ENCODE peak calls at places on chromosomes 16 and 17, in six cellular contexts. B is K562, F is GM12878, E is A549, Z is HepG2, U is endothelial cell of umbilical vein. A is an unnamed sample.

GRCh38 chr17:2421315-2422147 is 20.7 kb upstream of the MNT start:
- DNase-seq in B (no peak), E (no peak), Z (no peak), U (no peak), F (no peak), A (no peak)

GRCh38 chr16:9235837-9236236 is 144.4 kb downstream of the HAPSTR1 start:
- DNase-seq in Z (no peak), B (no peak), U (no peak), F (no peak), E (no peak), A (no peak)

GRCh38 chr16:50528820-50529219 is 19.4 kb upstream of the NKD1 start:
- DNase-seq in E (no peak), F (no peak), B (no peak), Z (no peak), U (no peak), A (no peak)

GRCh38 chr17:14038206-14038605 is 31.1 kb upstream of the COX10 start:
- DNase-seq in B (peak; percentile 12), U (no peak), F (no peak), E (no peak), Z (no peak), A (no peak)

GRCh38 chr17:67016039-67016762 is 28.2 kb upstream of the CACNG1 start:
- DNase-seq in F (no peak), U (no peak), B (peak; percentile 34), Z (peak; percentile 14), E (no peak), A (no peak)

GRCh38 chr17:71975331-71975801 is 145.5 kb upstream of the SOX9 start:
- DNase-seq in U (no peak), F (no peak), B (no peak), E (no peak), Z (no peak), A (no peak)

GRCh38 chr17:73657473-73658116 is 13.3 kb upstream of the SDK2 start:
- DNase-seq in B (peak; percentile 59), E (peak; percentile 70), Z (peak; percentile 53), F (no peak), U (no peak), A (peak; percentile 40)

GRCh38 chr16:77660311-77660710 is 62.0 kb upstream of the NUDT7 start:
- DNase-seq in Z (peak; percentile 35), E (peak; percentile 33), F (no peak), U (peak; percentile 81), B (peak; percentile 18), A (peak; percentile 24)

GRCh38 chr17:77516902-77517301 is 376.1 kb downstream of the SEC14L1 start:
- DNase-seq in B (no peak), F (no peak), U (no peak), Z (no peak), E (no peak), A (peak; percentile 22)

GRCh38 chr17:73430165-73430680 is 118.4 kb upstream of the CDC42EP4 start:
- DNase-seq in F (no peak), E (no peak), B (no peak), Z (no peak), U (no peak), A (peak; percentile 32)

GRCh38 chr17:72648702-72649101 is 443.8 kb downstream of the SLC39A11 start:
- DNase-seq in F (no peak), E (no peak), Z (no peak), U (no peak), B (no peak), A (no peak)

GRCh38 chr17:48093341-48094045 is 7.8 kb downstream of the CBX1 start:
- DNase-seq in Z (no peak), E (no peak), F (no peak), U (peak; percentile 28), B (no peak), A (no peak)

GRCh38 chr17:1495265-1495664 is 2.8 kb upstream of the MYO1C start:
- DNase-seq in B (no peak), Z (no peak), F (no peak), E (no peak), U (no peak), A (no peak)

GRCh38 chr17:36920032-36921000 is 17.0 kb upstream of the LHX1 start:
- DNase-seq in F (no peak), B (peak; percentile 79), U (no peak), E (peak; percentile 89), Z (no peak), A (no peak)

GRCh38 chr17:40550608-40551007 is 14.7 kb downstream of the CCR7 start:
- DNase-seq in E (no peak), B (no peak), Z (no peak), F (no peak), U (no peak), A (peak; percentile 56)

GRCh38 chr16:74019608-74020007 is 277.0 kb upstream of the PSMD7 start:
- DNase-seq in E (no peak), B (no peak), Z (no peak), F (no peak), U (no peak), A (no peak)

GRCh38 chr17:64385187-64386083 is 5.2 kb downstream of the PECAM1 start:
- DNase-seq in E (peak; percentile 53), Z (peak; percentile 96), U (peak; percentile 96), B (peak; percentile 85), F (peak; percentile 66), A (peak; percentile 93)

GRCh38 chr17:36055921-36056320 is 8.2 kb upstream of the CCL18 start:
- DNase-seq in B (no peak), F (no peak), E (no peak), Z (no peak), U (no peak), A (no peak)

GRCh38 chr16:81629032-81629802 is 149.9 kb upstream of the PLCG2 start:
- DNase-seq in B (no peak), F (no peak), E (no peak), U (no peak), Z (no peak), A (peak; percentile 55)

GRCh38 chr16:67862623-67863583 is 9.9 kb upstream of the EDC4 start:
- DNase-seq in B (no peak), E (no peak), F (no peak), U (no peak), Z (no peak), A (no peak)

GRCh38 chr16:68778551-68779231 is 41.6 kb downstream of the CDH1 start:
- DNase-seq in U (no peak), B (peak; percentile 32), E (no peak), Z (no peak), F (no peak), A (no peak)

GRCh38 chr16:3004781-3005284 is 7.9 kb upstream of the CLDN9 start:
- DNase-seq in U (no peak), F (no peak), E (peak; percentile 36), B (peak; percentile 85), Z (peak; percentile 65), A (peak; percentile 57)

GRCh38 chr16:3004319-3004718 is 8.4 kb upstream of the CLDN9 start:
- DNase-seq in Z (no peak), F (no peak), B (peak; percentile 35), U (no peak), E (no peak), A (peak; percentile 56)

GRCh38 chr16:3000540-3000939 is 12.2 kb upstream of the CLDN9 start:
- DNase-seq in E (no peak), B (no peak), U (no peak), Z (no peak), F (no peak), A (no peak)

GRCh38 chr16:3001316-3001715 is 11.4 kb upstream of the CLDN9 start:
- DNase-seq in U (no peak), Z (no peak), B (no peak), E (no peak), F (no peak), A (no peak)

GRCh38 chr16:3003582-3004270 is 9.0 kb upstream of the CLDN9 start:
- DNase-seq in U (peak; percentile 99), E (peak; percentile 99), Z (peak; percentile 97), B (peak; percentile 99), F (peak; percentile 97), A (peak; percentile 99)
- H3K4me3 ChIP-seq in U (no peak overlapping the region), E (peak overlapping the region; percentile 65), Z (no peak overlapping the region), B (peak overlapping the region; percentile 50), F (no peak overlapping the region), A (no peak overlapping the region)

GRCh38 chr17:82528484-82529265 is 9.1 kb downstream of the FOXK2 start:
- DNase-seq in Z (no peak), E (peak; percentile 82), F (no peak), B (no peak), U (peak; percentile 73), A (peak; percentile 42)
- TF ChIP-seq MYC in Z (no peak), E (no peak), F (no peak), B (no peak), U (no peak), A (no peak)

DNA sequence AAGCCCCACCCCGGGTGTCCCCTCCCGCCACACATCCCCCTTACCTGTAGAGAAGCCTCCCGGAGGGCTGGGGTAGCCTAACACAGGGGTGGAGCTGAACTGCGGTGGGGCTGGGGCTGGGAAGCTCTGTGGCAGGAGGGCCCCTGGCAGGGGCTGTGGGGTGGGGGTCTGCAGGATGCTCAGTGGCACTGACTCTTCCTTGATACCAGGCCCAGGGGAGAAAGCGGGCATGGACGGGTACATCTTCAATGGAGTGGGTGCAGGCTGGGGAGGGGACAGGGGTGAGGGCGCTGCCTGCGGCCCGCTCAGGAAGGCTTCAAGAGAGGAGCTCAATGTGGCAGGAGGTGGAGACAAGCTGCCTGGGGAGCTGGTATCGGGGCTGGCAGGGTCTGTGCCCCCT is 16.7 kb downstream of the SREBF1 start:
- DNase-seq in F (no peak), Z (no peak), E (no peak), B (no peak), U (no peak), A (no peak)
- H3K4me3 ChIP-seq in F (no peak overlapping the region), Z (no peak overlapping the region), E (peak overlapping the region; percentile 29), B (no peak overlapping the region), U (no peak overlapping the region), A (no peak overlapping the region)

DNA sequence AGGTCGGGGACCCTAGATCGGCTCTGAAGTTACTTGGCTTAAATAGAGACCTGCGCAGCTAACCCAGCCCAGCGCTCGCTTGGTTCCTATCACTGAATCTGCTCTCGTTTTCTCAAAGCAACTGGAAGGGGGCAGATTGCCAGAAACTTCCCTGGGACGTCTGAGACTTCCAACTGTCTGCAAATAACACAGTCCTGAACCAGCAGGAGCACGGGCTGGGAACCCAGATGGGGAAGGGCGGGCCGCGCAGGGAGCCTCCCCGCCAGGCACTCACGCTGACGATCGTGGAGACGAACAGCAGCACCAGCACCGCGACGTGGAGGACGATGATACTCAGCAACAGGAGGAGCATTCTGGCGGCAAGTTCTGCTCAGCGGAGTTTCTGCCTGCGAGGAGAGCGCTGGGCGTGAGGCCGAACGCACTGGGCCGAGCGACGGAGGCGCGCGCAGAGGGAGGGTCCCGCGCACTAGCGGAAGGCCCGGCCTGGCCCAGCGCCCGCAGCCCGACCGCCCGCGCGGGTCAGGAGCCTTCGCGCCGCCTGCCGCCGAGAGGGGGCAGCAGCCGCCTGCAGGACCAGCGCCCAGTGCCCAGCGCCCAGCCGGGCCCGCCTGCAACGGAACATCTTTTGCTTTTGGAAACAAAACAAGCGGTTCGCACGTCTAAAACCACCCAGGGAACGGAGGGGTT is 4.6 kb downstream of the PMP22 start:
- DNase-seq in U (peak; percentile 89), Z (peak; percentile 35), E (peak; percentile 83), F (no peak), B (peak; percentile 81), A (peak; percentile 84)
- TF ChIP-seq MYC in U (no peak), Z (no peak), E (peak; percentile 23), F (no peak), B (no peak), A (no peak)

A was measured in NB4.